ENCODE peak calls at places on chromosomes 11 and 22, in seven cellular contexts. K is adrenal gland, Y is SK-N-SH, V is tibial nerve, P is tibial artery, J is AG10803, U is astrocyte of the spinal cord. N is an unnamed sample.

GRCh38 chr22:29625090-29625825 is 21.8 kb downstream of the NF2 start:
- DNase-seq in J (peak), P (no peak), U (peak), V (peak), Y (peak), K (peak), N (peak)

GRCh38 chr11:12244156-12244555 is 133.2 kb upstream of the PARVA start:
- DNase-seq in V (no peak), Y (no peak), U (no peak), J (no peak), P (no peak), K (no peak), N (no peak)

GRCh38 chr11:60871378-60872061 is 4.2 kb downstream of the ZP1 start:
- DNase-seq in P (peak), V (no peak), K (no peak), U (peak), Y (peak), J (peak), N (no peak)

GRCh38 chr11:81203876-81204275 is 1529.8 kb downstream of the FAM181B start:
- DNase-seq in P (no peak), U (peak), Y (no peak), J (no peak), V (no peak), K (no peak), N (no peak)

GRCh38 chr11:40337118-40337517 is 1122.3 kb downstream of the LRRC4C start:
- DNase-seq in V (no peak), J (no peak), K (no peak), U (peak), Y (no peak), P (no peak), N (no peak)

GRCh38 chr22:27987557-27987956 is 68.5 kb upstream of the PITPNB start:
- DNase-seq in K (peak), P (peak), V (no peak), Y (no peak), J (peak), U (peak), N (no peak)

GRCh38 chr11:46278387-46279173 is 1.1 kb downstream of the CREB3L1 start:
- DNase-seq in P (no peak), Y (peak), U (peak), J (peak), K (peak), V (no peak), N (peak)

GRCh38 chr11:74134661-74135515 is 35.9 kb downstream of the C2CD3 start:
- DNase-seq in Y (no peak), K (no peak), V (no peak), U (peak), P (no peak), J (no peak), N (no peak)

GRCh38 chr11:112958670-112959069 is 2.5 kb upstream of the NCAM1 start:
- DNase-seq in V (no peak), Y (no peak), K (no peak), U (no peak), P (no peak), J (peak), N (no peak)

GRCh38 chr22:39959640-39960447 is at the start of gene TMA7B:
- DNase-seq in J (peak), V (no peak), Y (peak), K (peak), P (no peak), U (peak), N (no peak)

GRCh38 chr11:112834277-112834755 is 126.9 kb upstream of the NCAM1 start:
- DNase-seq in P (no peak), Y (peak), U (no peak), J (no peak), V (no peak), K (peak), N (no peak)

GRCh38 chr11:120462825-120463224 is 48.7 kb upstream of the GRIK4 start:
- DNase-seq in V (no peak), U (no peak), P (no peak), Y (no peak), J (no peak), K (no peak), N (no peak)

GRCh38 chr11:117961896-117962295 is 24.3 kb upstream of the IL10RA start:
- DNase-seq in Y (no peak), U (no peak), J (no peak), K (no peak), V (no peak), P (no peak), N (no peak)

GRCh38 chr22:37199839-37200161 is 11.8 kb upstream of the C1QTNF6 start:
- DNase-seq in Y (peak), J (no peak), P (no peak), K (no peak), V (no peak), U (no peak), N (no peak)

GRCh38 chr11:111983187-111983986 is 41.8 kb upstream of the DLAT start:
- DNase-seq in K (no peak), Y (no peak), P (no peak), U (peak), V (no peak), J (no peak), N (no peak)

GRCh38 chr22:44347098-44347497 is 34.3 kb upstream of the SHISAL1 start:
- DNase-seq in K (no peak), U (no peak), P (no peak), J (no peak), V (no peak), Y (no peak), N (no peak)

GRCh38 chr11:63868399-63869064 is 29.6 kb downstream of the MARK2 start:
- DNase-seq in K (no peak), P (no peak), V (no peak), U (no peak), Y (no peak), J (peak), N (no peak)

GRCh38 chr11:63869171-63869591 is 30.3 kb downstream of the MARK2 start:
- DNase-seq in V (no peak), P (no peak), J (no peak), K (no peak), Y (no peak), U (no peak), N (no peak)

GRCh38 chr11:63867511-63867910 is 28.6 kb downstream of the MARK2 start:
- DNase-seq in J (no peak), K (no peak), V (no peak), P (no peak), U (no peak), Y (no peak), N (no peak)

GRCh38 chr11:63870351-63871197 is 31.7 kb downstream of the MARK2 start:
- DNase-seq in U (no peak), P (no peak), K (no peak), J (peak), V (no peak), Y (no peak), N (peak)

DNA sequence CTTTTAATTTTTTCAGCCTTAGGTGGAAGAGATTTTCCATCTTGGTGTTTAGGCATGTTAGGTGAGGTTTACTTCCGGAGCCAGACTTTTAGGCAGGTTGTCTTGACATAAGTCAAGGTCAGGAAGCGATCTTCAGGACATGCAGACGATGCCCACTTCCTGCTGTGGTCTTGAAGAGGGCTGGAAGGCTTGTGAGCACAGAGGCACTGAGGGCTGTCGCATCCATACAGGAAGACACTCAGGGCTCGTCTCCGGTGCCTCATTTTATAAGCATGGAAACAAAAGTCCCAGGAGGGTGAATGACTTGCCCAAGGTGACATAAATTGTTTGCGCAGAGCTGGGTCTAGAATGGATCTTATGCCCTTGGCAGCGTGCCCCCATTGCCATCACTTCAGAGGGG is 30.8 kb downstream of the MARK2 start:
- DNase-seq in P (no peak), Y (no peak), J (no peak), V (no peak), K (no peak), U (no peak), N (peak)
- H3K4me3 ChIP-seq in P (no peak), Y (no peak), J (no peak), V (no peak), K (no peak), U (no peak), N (no peak)

GRCh38 chr11:66418986-66419308 is 1.9 kb upstream of the NPAS4 start:
- DNase-seq in U (no peak), P (no peak), Y (no peak), V (no peak), K (no peak), J (no peak), N (no peak)

GRCh38 chr11:66417000-66417399 is 3.8 kb upstream of the NPAS4 start:
- DNase-seq in V (no peak), J (no peak), K (no peak), U (no peak), Y (no peak), P (no peak), N (no peak)

GRCh38 chr11:66419825-66420224 is 1.0 kb upstream of the NPAS4 start:
- DNase-seq in J (no peak), P (no peak), V (no peak), K (no peak), Y (peak), U (no peak), N (no peak)

GRCh38 chr11:66420671-66421476 is at the start of gene NPAS4:
- DNase-seq in U (no peak), J (no peak), Y (peak), K (peak), P (no peak), V (no peak), N (no peak)

DNA sequence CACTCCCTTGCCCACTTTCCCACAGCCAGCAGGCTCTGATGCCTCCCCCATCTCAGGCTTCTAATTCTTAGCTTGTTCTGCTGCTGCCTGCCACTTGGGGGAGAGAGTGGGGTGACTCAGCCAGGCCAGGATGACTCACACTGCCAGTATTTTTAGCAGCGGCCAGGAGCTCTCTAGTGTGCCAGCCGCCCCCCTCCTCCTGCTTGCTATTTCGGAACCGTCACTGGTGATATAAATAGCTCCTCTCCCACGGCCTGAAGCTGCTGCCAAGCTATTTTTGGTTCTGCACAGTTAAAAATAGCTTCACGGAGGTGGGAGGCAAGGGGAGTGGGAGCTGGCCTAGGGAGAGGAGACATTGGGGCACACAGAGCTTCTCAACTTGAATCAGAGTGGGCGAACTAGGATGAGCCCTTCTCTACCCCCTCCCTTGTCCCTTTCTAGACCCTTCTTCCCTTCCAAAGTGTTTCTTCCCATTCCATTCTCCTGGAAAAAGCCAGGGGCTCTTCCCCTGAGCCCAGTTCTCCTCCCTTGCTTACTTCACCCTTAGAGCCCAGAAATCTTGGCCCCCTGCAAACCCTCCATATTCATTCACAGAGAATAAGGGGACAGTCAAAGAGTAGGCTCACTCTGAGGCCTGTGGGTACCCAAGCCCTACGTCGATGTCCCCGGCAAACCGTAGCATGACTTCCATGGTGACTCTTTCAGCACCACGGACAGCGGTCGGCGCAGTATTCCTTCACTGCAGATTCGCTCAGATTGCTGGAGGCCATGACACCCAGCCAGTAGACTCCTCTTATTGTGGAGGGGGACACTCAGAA is 2.5 kb upstream of the NPAS4 start:
- DNase-seq in U (peak), Y (peak), J (peak), P (peak), K (peak), V (no peak), N (peak)
- TF ChIP-seq CTCF in U (peak), Y (peak), J (peak), P (peak), K (peak), V (no peak), N (peak)

GRCh38 chr11:114260077-114260476 is 36.1 kb upstream of the NNMT start:
- DNase-seq in U (no peak), P (no peak), J (no peak), K (no peak), Y (no peak), V (no peak), N (no peak)
- H3K4me3 ChIP-seq in U (no peak), P (no peak), J (no peak), K (no peak), Y (no peak), V (no peak), N (no peak)

GRCh38 chr11:131549099-131549498 is 178.7 kb downstream of the NTM start:
- DNase-seq in V (no peak), Y (no peak), U (no peak), J (no peak), K (no peak), P (no peak), N (no peak)

GRCh38 chr11:131546218-131546895 is 175.9 kb downstream of the NTM start:
- DNase-seq in Y (no peak), K (no peak), P (no peak), V (no peak), J (no peak), U (peak), N (no peak)

DNA sequence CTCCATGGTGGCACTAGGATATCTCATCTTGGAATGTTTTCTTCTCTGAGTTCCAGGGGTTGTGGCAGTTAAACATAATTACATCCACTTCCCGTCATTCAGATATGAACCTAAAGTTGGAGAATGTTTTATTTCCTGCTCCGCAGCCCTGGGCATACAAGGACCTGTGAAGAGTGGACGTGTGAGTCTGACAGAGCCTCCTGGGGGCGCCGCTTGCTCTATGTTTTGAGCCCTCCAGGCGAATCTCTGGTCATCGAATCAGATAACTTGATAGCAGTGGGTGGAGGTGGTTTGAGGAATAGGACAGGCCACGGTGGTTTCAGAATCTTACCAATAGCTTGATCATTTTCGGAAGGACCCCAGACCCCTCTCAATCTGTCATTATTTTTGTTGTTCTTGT is 174.2 kb downstream of the NTM start:
- DNase-seq in K (no peak), P (no peak), J (no peak), V (no peak), U (no peak), Y (no peak), N (no peak)
- TF ChIP-seq CTCF in K (no peak), P (no peak), J (no peak), V (no peak), U (peak), Y (no peak), N (no peak)

DNA sequence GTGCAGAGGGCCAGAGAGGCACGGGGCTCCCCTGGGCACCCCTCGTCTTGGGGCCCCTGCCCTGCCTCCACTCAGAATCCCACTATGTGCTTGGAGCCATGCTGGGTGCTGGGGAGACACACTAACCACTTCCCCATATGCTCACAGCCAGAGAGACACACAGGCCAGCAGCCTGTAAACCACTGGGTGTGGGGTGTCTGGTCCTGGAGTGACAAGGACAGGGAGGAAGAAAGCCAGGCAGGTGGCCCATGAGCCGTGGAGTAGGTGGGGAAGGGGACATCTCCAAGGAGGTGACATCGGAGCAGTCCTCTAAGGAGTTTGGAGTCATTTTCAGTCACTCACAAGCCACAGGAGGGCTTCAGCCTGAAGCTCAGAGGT is 58.9 kb downstream of the CDKN1C start:
- DNase-seq in J (no peak), V (no peak), K (no peak), Y (no peak), P (no peak), U (no peak), N (no peak)
- H3K4me3 ChIP-seq in J (peak), V (no peak), K (no peak), Y (no peak), P (peak), U (no peak), N (no peak)

DNA sequence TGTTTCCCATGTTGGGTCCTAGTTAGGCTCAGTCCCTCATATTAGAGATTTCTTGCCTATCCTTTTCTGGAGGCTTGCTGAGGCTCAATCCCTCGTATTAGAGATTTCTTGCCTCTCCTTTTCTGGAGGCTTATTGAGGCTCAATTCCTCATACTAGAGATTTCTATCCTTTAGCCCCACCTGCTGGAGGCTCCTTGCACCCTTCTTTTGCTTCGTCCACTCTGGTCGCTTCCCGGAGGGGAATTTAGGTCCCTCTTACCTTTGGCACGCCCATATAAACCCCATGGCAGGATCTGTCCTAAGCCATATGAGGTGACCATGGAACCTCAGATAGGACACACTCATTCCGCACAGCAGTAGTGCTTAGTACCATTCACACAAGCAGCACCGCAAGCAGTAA is 15.9 kb downstream of the CYP2D6 start:
- DNase-seq in K (no peak), Y (no peak), U (no peak), P (no peak), V (no peak), J (peak), N (peak)
- TF ChIP-seq CTCF in K (peak), Y (no peak), U (peak), P (peak), V (no peak), J (peak), N (peak)

N was measured in GM12865.